ENCODE peak calls at places on chromosomes 11 and 22, in six cellular contexts. One of them, this sample, is unnamed. For H3K36me3, the result is how much of the 10 kb centered on the place peaks cover.

GRCh38 chr11:102452461-102453285 is at the start of gene TMEM123:
- DNase-seq in Peyer's patch: peak
- DNase-seq in SK-N-SH: peak
- DNase-seq in aorta: peak
- DNase-seq in prostate gland: peak
- DNase-seq in upper lobe of right lung: peak
- DNase-seq in this sample: peak

GRCh38 chr11:71332046-71332445 is 79.7 kb upstream of the SHANK2 start:
- DNase-seq in Peyer's patch: peak
- DNase-seq in SK-N-SH: no peak
- DNase-seq in aorta: peak
- DNase-seq in prostate gland: no peak
- DNase-seq in upper lobe of right lung: peak
- DNase-seq in this sample: no peak

GRCh38 chr22:36258750-36259619 is 6.1 kb downstream of the APOL1 start:
- DNase-seq in Peyer's patch: peak
- DNase-seq in SK-N-SH: no peak
- DNase-seq in aorta: no peak
- DNase-seq in prostate gland: no peak
- DNase-seq in upper lobe of right lung: no peak
- DNase-seq in this sample: no peak

GRCh38 chr11:102111011-102111786 is 952 bp downstream of the YAP1 start:
- DNase-seq in Peyer's patch: peak
- DNase-seq in SK-N-SH: peak
- DNase-seq in aorta: peak
- DNase-seq in prostate gland: peak
- DNase-seq in upper lobe of right lung: peak
- DNase-seq in this sample: no peak

GRCh38 chr11:76646882-76647534 is 23.5 kb downstream of the LRRC32 start:
- DNase-seq in Peyer's patch: no peak
- DNase-seq in SK-N-SH: no peak
- DNase-seq in aorta: no peak
- DNase-seq in prostate gland: no peak
- DNase-seq in upper lobe of right lung: no peak
- DNase-seq in this sample: no peak

GRCh38 chr11:80414766-80415165 is 973.9 kb upstream of the TENM4 start:
- DNase-seq in Peyer's patch: no peak
- DNase-seq in SK-N-SH: no peak
- DNase-seq in aorta: no peak
- DNase-seq in prostate gland: no peak
- DNase-seq in upper lobe of right lung: no peak
- DNase-seq in this sample: no peak

GRCh38 chr11:48170840-48171233 is 45.8 kb upstream of the OR4B1 start:
- DNase-seq in Peyer's patch: no peak
- DNase-seq in SK-N-SH: no peak
- DNase-seq in aorta: no peak
- DNase-seq in prostate gland: no peak
- DNase-seq in upper lobe of right lung: no peak
- DNase-seq in this sample: no peak

GRCh38 chr22:48258108-48258705 is 1495.8 kb downstream of the TBC1D22A start:
- DNase-seq in Peyer's patch: no peak
- DNase-seq in SK-N-SH: no peak
- DNase-seq in aorta: no peak
- DNase-seq in prostate gland: no peak
- DNase-seq in upper lobe of right lung: no peak
- DNase-seq in this sample: no peak

GRCh38 chr11:47981667-47982404 is 1.5 kb downstream of the PTPRJ start:
- DNase-seq in Peyer's patch: peak
- DNase-seq in SK-N-SH: peak
- DNase-seq in aorta: no peak
- DNase-seq in prostate gland: no peak
- DNase-seq in upper lobe of right lung: no peak
- DNase-seq in this sample: no peak

GRCh38 chr11:62615521-62615920 is 2.5 kb downstream of the ROM1 start:
- DNase-seq in Peyer's patch: no peak
- DNase-seq in SK-N-SH: no peak
- DNase-seq in aorta: no peak
- DNase-seq in prostate gland: no peak
- DNase-seq in upper lobe of right lung: no peak
- DNase-seq in this sample: no peak

GRCh38 chr11:67262731-67263675 is 3.3 kb upstream of the GRK2 start:
- DNase-seq in Peyer's patch: peak
- DNase-seq in SK-N-SH: peak
- DNase-seq in aorta: peak
- DNase-seq in prostate gland: peak
- DNase-seq in upper lobe of right lung: peak
- DNase-seq in this sample: peak

GRCh38 chr11:57373146-57373545 is 7.8 kb downstream of the PRG3 start:
- DNase-seq in Peyer's patch: no peak
- DNase-seq in SK-N-SH: no peak
- DNase-seq in aorta: no peak
- DNase-seq in prostate gland: no peak
- DNase-seq in upper lobe of right lung: no peak
- DNase-seq in this sample: no peak

GRCh38 chr22:17779286-17780115 is 5.2 kb upstream of the BID start:
- DNase-seq in Peyer's patch: no peak
- DNase-seq in SK-N-SH: no peak
- DNase-seq in aorta: no peak
- DNase-seq in prostate gland: no peak
- DNase-seq in upper lobe of right lung: no peak
- DNase-seq in this sample: no peak

DNA sequence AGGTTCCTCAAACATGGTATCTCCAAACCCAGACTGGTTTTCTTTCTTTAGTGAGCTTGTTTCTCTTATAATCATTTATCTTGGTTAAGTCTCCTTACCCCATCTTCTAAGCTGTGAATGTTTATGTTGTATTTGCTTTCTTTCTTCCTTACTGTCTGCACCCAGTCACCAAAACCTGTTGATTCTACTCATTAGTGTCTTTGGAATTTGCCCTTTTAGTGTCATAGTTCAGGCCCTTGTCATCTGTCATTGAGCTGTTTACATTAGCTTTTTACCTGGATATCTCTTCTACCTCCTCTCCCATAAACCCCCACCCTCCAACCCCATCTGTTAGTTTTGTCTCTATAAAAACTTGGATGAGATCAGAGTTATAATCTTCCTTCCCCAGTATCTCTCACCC is 59.9 kb downstream of the AMOTL1 start:
- DNase-seq in Peyer's patch: no peak
- DNase-seq in SK-N-SH: no peak
- DNase-seq in aorta: no peak
- DNase-seq in prostate gland: no peak
- DNase-seq in upper lobe of right lung: no peak
- DNase-seq in this sample: no peak
- H3K36me3 ChIP-seq in Peyer's patch: under half
- H3K36me3 ChIP-seq in SK-N-SH: half or more
- H3K36me3 ChIP-seq in aorta: under half
- H3K36me3 ChIP-seq in prostate gland: under half
- H3K36me3 ChIP-seq in upper lobe of right lung: half or more
- H3K36me3 ChIP-seq in this sample: under half

GRCh38 chr22:46607483-46608114 is 12.6 kb upstream of the GRAMD4 start:
- DNase-seq in Peyer's patch: no peak
- DNase-seq in SK-N-SH: no peak
- DNase-seq in aorta: peak
- DNase-seq in prostate gland: peak
- DNase-seq in upper lobe of right lung: no peak
- DNase-seq in this sample: no peak
- H3K27ac ChIP-seq in Peyer's patch: no peak
- H3K27ac ChIP-seq in SK-N-SH: no peak
- H3K27ac ChIP-seq in aorta: no peak
- H3K27ac ChIP-seq in prostate gland: no peak
- H3K27ac ChIP-seq in upper lobe of right lung: no peak
- H3K27ac ChIP-seq in this sample: no peak

GRCh38 chr11:83464181-83464580 is 178.0 kb upstream of the CCDC90B start:
- DNase-seq in Peyer's patch: no peak
- DNase-seq in SK-N-SH: no peak
- DNase-seq in aorta: no peak
- DNase-seq in prostate gland: no peak
- DNase-seq in upper lobe of right lung: no peak
- DNase-seq in this sample: no peak

GRCh38 chr11:83454674-83455073 is 168.5 kb upstream of the CCDC90B start:
- DNase-seq in Peyer's patch: no peak
- DNase-seq in SK-N-SH: no peak
- DNase-seq in aorta: no peak
- DNase-seq in prostate gland: no peak
- DNase-seq in upper lobe of right lung: no peak
- DNase-seq in this sample: no peak

GRCh38 chr11:83456075-83456474 is 169.9 kb upstream of the CCDC90B start:
- DNase-seq in Peyer's patch: no peak
- DNase-seq in SK-N-SH: no peak
- DNase-seq in aorta: no peak
- DNase-seq in prostate gland: no peak
- DNase-seq in upper lobe of right lung: no peak
- DNase-seq in this sample: no peak

DNA sequence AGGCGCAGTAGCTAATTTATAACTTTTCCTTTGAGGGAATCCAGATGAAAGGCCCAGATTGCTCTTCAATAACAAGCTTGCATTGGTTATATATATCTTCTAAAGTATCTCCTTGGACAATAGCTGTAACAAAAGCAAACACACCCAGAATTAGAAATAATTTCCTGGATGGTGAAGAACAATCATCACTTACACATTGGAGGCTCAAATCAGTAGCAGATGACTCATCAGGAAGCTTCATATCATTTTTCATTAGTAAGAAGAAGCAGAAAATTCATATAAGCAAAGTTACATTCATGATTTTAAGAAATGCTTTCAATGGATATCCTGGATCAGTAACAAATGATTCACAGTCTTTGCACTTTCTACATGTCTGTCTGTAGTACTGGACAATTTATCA is 173.6 kb upstream of the CCDC90B start:
- DNase-seq in Peyer's patch: no peak
- DNase-seq in SK-N-SH: no peak
- DNase-seq in aorta: no peak
- DNase-seq in prostate gland: no peak
- DNase-seq in upper lobe of right lung: no peak
- DNase-seq in this sample: no peak
- H3K36me3 ChIP-seq in Peyer's patch: under half
- H3K36me3 ChIP-seq in SK-N-SH: under half
- H3K36me3 ChIP-seq in aorta: under half
- H3K36me3 ChIP-seq in prostate gland: under half
- H3K36me3 ChIP-seq in upper lobe of right lung: under half
- H3K36me3 ChIP-seq in this sample: under half

GRCh38 chr22:46735747-46736608 is 2.1 kb downstream of the CERK start:
- DNase-seq in Peyer's patch: no peak
- DNase-seq in SK-N-SH: peak
- DNase-seq in aorta: no peak
- DNase-seq in prostate gland: no peak
- DNase-seq in upper lobe of right lung: no peak
- DNase-seq in this sample: no peak
- H3K27ac ChIP-seq in Peyer's patch: peak
- H3K27ac ChIP-seq in SK-N-SH: peak
- H3K27ac ChIP-seq in aorta: no peak
- H3K27ac ChIP-seq in prostate gland: peak
- H3K27ac ChIP-seq in upper lobe of right lung: peak
- H3K27ac ChIP-seq in this sample: peak

DNA sequence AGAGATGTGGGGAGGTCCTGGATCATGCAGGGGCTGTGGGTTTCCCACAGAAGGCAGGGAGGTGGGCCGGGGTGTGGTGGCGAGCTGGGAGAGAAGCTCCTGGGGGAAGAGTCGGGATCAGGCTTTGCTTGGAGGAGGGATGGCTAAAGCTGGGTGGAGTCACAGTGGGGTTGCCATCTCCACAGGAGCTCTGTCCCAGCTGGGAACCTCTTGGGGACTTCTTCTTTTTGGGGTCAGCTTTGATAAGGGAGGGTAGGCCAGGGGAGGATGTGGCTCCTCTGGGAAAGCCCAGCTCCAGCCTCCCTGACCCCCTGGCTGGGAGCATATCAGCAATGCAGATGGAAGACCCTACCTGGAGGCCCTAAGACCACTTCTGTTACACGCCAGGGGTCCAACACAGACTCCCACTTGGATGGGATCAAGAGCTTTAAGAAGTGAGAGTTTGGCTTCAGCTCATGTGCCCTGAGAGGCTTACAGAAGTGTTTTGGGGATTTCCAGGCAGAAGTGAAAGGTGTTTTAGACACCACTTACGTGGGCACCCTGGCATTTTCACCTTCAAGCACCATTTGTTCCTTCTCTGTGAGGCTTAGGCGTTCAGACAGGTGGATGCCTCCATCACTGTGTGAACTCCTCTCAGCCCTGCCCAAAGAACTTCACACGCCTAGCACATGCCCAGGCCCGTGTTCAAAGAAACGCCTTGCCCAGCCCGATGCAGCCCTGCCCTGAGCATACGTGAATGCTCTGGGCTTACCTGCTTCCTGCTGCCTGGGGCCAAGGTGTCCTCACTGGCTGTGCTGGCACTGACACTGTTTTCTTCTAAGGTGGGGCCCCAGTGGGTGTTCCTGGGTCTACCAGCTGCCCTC is 33.7 kb downstream of the AMPD3 start:
- DNase-seq in Peyer's patch: peak
- DNase-seq in SK-N-SH: no peak
- DNase-seq in aorta: peak
- DNase-seq in prostate gland: peak
- DNase-seq in upper lobe of right lung: no peak
- DNase-seq in this sample: no peak
- H3K36me3 ChIP-seq in Peyer's patch: under half
- H3K36me3 ChIP-seq in SK-N-SH: under half
- H3K36me3 ChIP-seq in aorta: under half
- H3K36me3 ChIP-seq in prostate gland: under half
- H3K36me3 ChIP-seq in upper lobe of right lung: under half
- H3K36me3 ChIP-seq in this sample: under half

DNA sequence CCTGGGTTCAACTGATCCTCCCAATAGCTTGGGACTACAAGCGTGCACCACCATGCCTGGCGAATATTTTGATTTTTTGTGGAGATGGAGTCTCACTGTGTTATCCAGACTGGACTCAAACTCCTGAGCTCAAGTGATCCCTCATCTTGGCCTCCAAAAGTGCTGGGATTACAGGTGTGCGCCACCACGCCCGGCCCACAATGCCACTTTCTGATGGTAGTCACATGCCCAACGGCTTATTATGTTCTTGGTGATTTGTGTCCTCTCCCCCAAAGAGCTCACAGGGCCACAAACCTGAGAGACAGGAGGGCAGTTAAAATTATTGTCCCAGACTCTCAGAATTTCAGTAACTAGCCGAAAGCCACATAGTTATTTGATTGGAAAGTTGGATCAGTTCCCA is 9.6 kb downstream of the GRIK4 start:
- DNase-seq in Peyer's patch: no peak
- DNase-seq in SK-N-SH: no peak
- DNase-seq in aorta: no peak
- DNase-seq in prostate gland: no peak
- DNase-seq in upper lobe of right lung: peak
- DNase-seq in this sample: no peak
- H3K27ac ChIP-seq in Peyer's patch: no peak
- H3K27ac ChIP-seq in SK-N-SH: no peak
- H3K27ac ChIP-seq in aorta: no peak
- H3K27ac ChIP-seq in prostate gland: no peak
- H3K27ac ChIP-seq in upper lobe of right lung: no peak
- H3K27ac ChIP-seq in this sample: no peak

GRCh38 chr11:44303401-44303938 is 6.5 kb downstream of the ALX4 start:
- DNase-seq in Peyer's patch: no peak
- DNase-seq in SK-N-SH: peak
- DNase-seq in aorta: no peak
- DNase-seq in prostate gland: no peak
- DNase-seq in upper lobe of right lung: no peak
- DNase-seq in this sample: no peak
- H3K36me3 ChIP-seq in Peyer's patch: under half
- H3K36me3 ChIP-seq in SK-N-SH: under half
- H3K36me3 ChIP-seq in aorta: under half
- H3K36me3 ChIP-seq in prostate gland: under half
- H3K36me3 ChIP-seq in upper lobe of right lung: under half
- H3K36me3 ChIP-seq in this sample: under half

GRCh38 chr22:37631448-37632173 is 7.9 kb upstream of the SH3BP1 start:
- DNase-seq in Peyer's patch: peak
- DNase-seq in SK-N-SH: no peak
- DNase-seq in aorta: no peak
- DNase-seq in prostate gland: no peak
- DNase-seq in upper lobe of right lung: no peak
- DNase-seq in this sample: peak
- H3K27ac ChIP-seq in Peyer's patch: peak
- H3K27ac ChIP-seq in SK-N-SH: peak
- H3K27ac ChIP-seq in aorta: no peak
- H3K27ac ChIP-seq in prostate gland: no peak
- H3K27ac ChIP-seq in upper lobe of right lung: peak
- H3K27ac ChIP-seq in this sample: peak

This sample was measured in CD8-positive, alpha-beta memory T cell.